ENCODE peak calls at places on chromosomes 11 and 22, in seven cellular contexts. One of them, this sample, is unnamed.

GRCh38 chr11:117908959-117909610 is 20.1 kb downstream of the TMPRSS13 start:
- DNase-seq in mesendoderm: no peak
- DNase-seq in IMR-90: no peak
- DNase-seq in neuronal stem cell: no peak
- DNase-seq in H9: peak
- DNase-seq in mesenchymal stem cell: peak
- DNase-seq in trophoblast cell: no peak
- DNase-seq in this sample: no peak

GRCh38 chr11:12291767-12292166 is 85.6 kb upstream of the PARVA start:
- DNase-seq in mesendoderm: no peak
- DNase-seq in IMR-90: no peak
- DNase-seq in neuronal stem cell: no peak
- DNase-seq in H9: no peak
- DNase-seq in mesenchymal stem cell: no peak
- DNase-seq in trophoblast cell: no peak
- DNase-seq in this sample: no peak

GRCh38 chr11:108221401-108221800 is 1.0 kb downstream of the NPAT start:
- DNase-seq in mesendoderm: no peak
- DNase-seq in IMR-90: peak
- DNase-seq in neuronal stem cell: no peak
- DNase-seq in H9: no peak
- DNase-seq in mesenchymal stem cell: peak
- DNase-seq in trophoblast cell: no peak
- DNase-seq in this sample: no peak

GRCh38 chr11:124518900-124519541 is 24.4 kb downstream of the OR8B12 start:
- DNase-seq in mesendoderm: peak
- DNase-seq in IMR-90: peak
- DNase-seq in neuronal stem cell: no peak
- DNase-seq in H9: no peak
- DNase-seq in mesenchymal stem cell: no peak
- DNase-seq in trophoblast cell: no peak
- DNase-seq in this sample: no peak

GRCh38 chr22:29202231-29203192 is 3.2 kb upstream of the EMID1 start:
- DNase-seq in mesendoderm: peak
- DNase-seq in IMR-90: peak
- DNase-seq in neuronal stem cell: no peak
- DNase-seq in H9: peak
- DNase-seq in mesenchymal stem cell: peak
- DNase-seq in trophoblast cell: no peak
- DNase-seq in this sample: no peak

GRCh38 chr11:78336877-78337553 is 80.6 kb downstream of the GAB2 start:
- DNase-seq in mesendoderm: no peak
- DNase-seq in IMR-90: no peak
- DNase-seq in neuronal stem cell: no peak
- DNase-seq in H9: no peak
- DNase-seq in mesenchymal stem cell: no peak
- DNase-seq in trophoblast cell: no peak
- DNase-seq in this sample: no peak

GRCh38 chr11:32210601-32211000 is 119.7 kb downstream of the RCN1 start:
- DNase-seq in mesendoderm: no peak
- DNase-seq in IMR-90: peak
- DNase-seq in neuronal stem cell: no peak
- DNase-seq in H9: no peak
- DNase-seq in mesenchymal stem cell: peak
- DNase-seq in trophoblast cell: no peak
- DNase-seq in this sample: no peak

GRCh38 chr11:44578279-44578678 is 12.8 kb downstream of the CD82 start:
- DNase-seq in mesendoderm: no peak
- DNase-seq in IMR-90: no peak
- DNase-seq in neuronal stem cell: no peak
- DNase-seq in H9: no peak
- DNase-seq in mesenchymal stem cell: no peak
- DNase-seq in trophoblast cell: no peak
- DNase-seq in this sample: no peak

GRCh38 chr11:44865866-44866272 is 84.8 kb downstream of the TP53I11 start:
- DNase-seq in mesendoderm: no peak
- DNase-seq in IMR-90: no peak
- DNase-seq in neuronal stem cell: no peak
- DNase-seq in H9: no peak
- DNase-seq in mesenchymal stem cell: no peak
- DNase-seq in trophoblast cell: no peak
- DNase-seq in this sample: no peak

GRCh38 chr11:130114281-130114680 is 44.6 kb downstream of the APLP2 start:
- DNase-seq in mesendoderm: no peak
- DNase-seq in IMR-90: no peak
- DNase-seq in neuronal stem cell: no peak
- DNase-seq in H9: no peak
- DNase-seq in mesenchymal stem cell: no peak
- DNase-seq in trophoblast cell: no peak
- DNase-seq in this sample: no peak

GRCh38 chr11:36149538-36150242 is 139.5 kb downstream of the COMMD9 start:
- DNase-seq in mesendoderm: peak
- DNase-seq in IMR-90: peak
- DNase-seq in neuronal stem cell: peak
- DNase-seq in H9: peak
- DNase-seq in mesenchymal stem cell: peak
- DNase-seq in trophoblast cell: peak
- DNase-seq in this sample: no peak

GRCh38 chr11:62678770-62679696 is at the start of gene UBXN1:
- DNase-seq in mesendoderm: peak
- DNase-seq in IMR-90: peak
- DNase-seq in neuronal stem cell: peak
- DNase-seq in H9: peak
- DNase-seq in mesenchymal stem cell: peak
- DNase-seq in trophoblast cell: peak
- DNase-seq in this sample: no peak

GRCh38 chr11:5531053-5531831 is 14.7 kb upstream of the UBQLNL start:
- DNase-seq in mesendoderm: no peak
- DNase-seq in IMR-90: no peak
- DNase-seq in neuronal stem cell: no peak
- DNase-seq in H9: no peak
- DNase-seq in mesenchymal stem cell: no peak
- DNase-seq in trophoblast cell: no peak
- DNase-seq in this sample: no peak

GRCh38 chr11:134032501-134033091 is 36.3 kb upstream of the JAM3 start:
- DNase-seq in mesendoderm: no peak
- DNase-seq in IMR-90: no peak
- DNase-seq in neuronal stem cell: no peak
- DNase-seq in H9: no peak
- DNase-seq in mesenchymal stem cell: no peak
- DNase-seq in trophoblast cell: no peak
- DNase-seq in this sample: no peak

GRCh38 chr11:125370561-125371389 is 125.3 kb downstream of the FEZ1 start:
- DNase-seq in mesendoderm: peak
- DNase-seq in IMR-90: no peak
- DNase-seq in neuronal stem cell: no peak
- DNase-seq in H9: no peak
- DNase-seq in mesenchymal stem cell: no peak
- DNase-seq in trophoblast cell: no peak
- DNase-seq in this sample: peak

GRCh38 chr11:44753965-44754645 is 27.3 kb downstream of the TSPAN18 start:
- DNase-seq in mesendoderm: no peak
- DNase-seq in IMR-90: no peak
- DNase-seq in neuronal stem cell: no peak
- DNase-seq in H9: peak
- DNase-seq in mesenchymal stem cell: no peak
- DNase-seq in trophoblast cell: no peak
- DNase-seq in this sample: no peak

GRCh38 chr11:78083036-78083435 is 3.4 kb upstream of the NDUFC2 start:
- DNase-seq in mesendoderm: no peak
- DNase-seq in IMR-90: no peak
- DNase-seq in neuronal stem cell: no peak
- DNase-seq in H9: no peak
- DNase-seq in mesenchymal stem cell: no peak
- DNase-seq in trophoblast cell: no peak
- DNase-seq in this sample: no peak

GRCh38 chr22:35553341-35553740 is 12.7 kb downstream of the RASD2 start:
- DNase-seq in mesendoderm: no peak
- DNase-seq in IMR-90: no peak
- DNase-seq in neuronal stem cell: no peak
- DNase-seq in H9: no peak
- DNase-seq in mesenchymal stem cell: no peak
- DNase-seq in trophoblast cell: no peak
- DNase-seq in this sample: no peak

GRCh38 chr11:27429740-27430451 is 42.7 kb downstream of the LGR4 start:
- DNase-seq in mesendoderm: no peak
- DNase-seq in IMR-90: peak
- DNase-seq in neuronal stem cell: no peak
- DNase-seq in H9: no peak
- DNase-seq in mesenchymal stem cell: no peak
- DNase-seq in trophoblast cell: no peak
- DNase-seq in this sample: no peak

GRCh38 chr11:1112351-1113191 is 37.9 kb downstream of the MUC2 start:
- DNase-seq in mesendoderm: no peak
- DNase-seq in IMR-90: no peak
- DNase-seq in neuronal stem cell: no peak
- DNase-seq in H9: no peak
- DNase-seq in mesenchymal stem cell: no peak
- DNase-seq in trophoblast cell: no peak
- DNase-seq in this sample: no peak

GRCh38 chr22:37432708-37433054 is 5.4 kb upstream of the ELFN2 start:
- DNase-seq in mesendoderm: no peak
- DNase-seq in IMR-90: no peak
- DNase-seq in neuronal stem cell: no peak
- DNase-seq in H9: no peak
- DNase-seq in mesenchymal stem cell: no peak
- DNase-seq in trophoblast cell: no peak
- DNase-seq in this sample: no peak

GRCh38 chr11:108224908-108225786 is 2.3 kb downstream of the ATM start:
- DNase-seq in mesendoderm: no peak
- DNase-seq in IMR-90: no peak
- DNase-seq in neuronal stem cell: no peak
- DNase-seq in H9: no peak
- DNase-seq in mesenchymal stem cell: no peak
- DNase-seq in trophoblast cell: no peak
- DNase-seq in this sample: no peak

DNA sequence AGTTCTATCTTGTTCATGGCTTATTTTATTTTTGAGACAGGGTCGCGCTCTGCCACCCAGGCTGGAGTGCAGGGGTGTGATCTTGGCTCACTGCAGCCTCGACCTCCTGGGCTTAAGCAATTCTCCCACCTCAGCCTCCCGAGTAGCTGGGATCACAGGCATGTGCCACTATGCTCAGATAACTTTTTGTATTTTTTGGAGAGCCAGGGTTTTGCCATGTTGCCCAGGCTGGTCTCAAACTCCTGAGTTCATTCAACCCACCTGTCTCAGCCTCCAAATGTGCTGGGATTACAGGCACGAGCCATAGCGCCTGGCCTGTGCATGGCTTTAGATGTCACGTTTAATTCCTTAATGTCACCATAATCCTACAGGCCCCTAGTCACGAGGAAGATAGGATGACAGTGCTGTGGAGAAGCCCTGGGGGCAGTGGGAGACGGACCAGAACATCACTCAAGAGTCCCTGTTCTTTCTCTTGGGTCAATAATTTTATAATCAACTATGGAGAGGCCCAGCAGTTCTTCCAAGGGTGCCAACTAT is 99.5 kb downstream of the RDX start:
- DNase-seq in mesendoderm: no peak
- DNase-seq in IMR-90: no peak
- DNase-seq in neuronal stem cell: no peak
- DNase-seq in H9: no peak
- DNase-seq in mesenchymal stem cell: no peak
- DNase-seq in trophoblast cell: no peak
- DNase-seq in this sample: no peak
- H3K18ac ChIP-seq in mesendoderm: no peak
- H3K18ac ChIP-seq in IMR-90: peak
- H3K18ac ChIP-seq in neuronal stem cell: no peak
- H3K18ac ChIP-seq in H9: no peak
- H3K18ac ChIP-seq in mesenchymal stem cell: no peak
- H3K18ac ChIP-seq in trophoblast cell: no peak
- H3K18ac ChIP-seq in this sample: no peak

DNA sequence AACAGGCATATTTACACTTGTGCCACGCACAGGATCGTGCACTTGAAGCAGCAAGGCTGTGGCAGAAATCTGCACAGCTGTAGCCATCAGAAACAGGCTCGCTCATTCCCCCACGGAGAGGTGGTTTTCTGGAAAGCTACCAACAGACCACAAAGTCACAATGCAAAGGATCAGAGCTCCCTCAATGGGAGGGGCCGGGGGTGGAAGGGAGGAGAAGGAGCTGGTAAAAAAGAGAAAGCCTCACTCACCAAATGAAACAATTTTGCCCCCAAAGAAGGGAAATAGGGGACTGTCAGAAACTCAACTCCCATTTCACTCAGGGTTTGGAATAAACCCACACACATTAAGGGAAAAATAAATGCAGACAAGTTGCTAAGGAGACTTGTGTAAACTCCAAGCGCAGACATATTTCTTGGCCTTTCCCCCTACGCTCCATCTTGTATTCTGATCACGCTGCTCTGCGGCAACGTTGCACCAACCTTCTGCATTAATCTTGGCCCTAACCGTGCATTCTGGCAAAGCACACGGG is 43.2 kb upstream of the BLID start:
- DNase-seq in mesendoderm: peak
- DNase-seq in IMR-90: peak
- DNase-seq in neuronal stem cell: no peak
- DNase-seq in H9: no peak
- DNase-seq in mesenchymal stem cell: peak
- DNase-seq in trophoblast cell: no peak
- DNase-seq in this sample: no peak
- H3K27ac ChIP-seq in mesendoderm: no peak
- H3K27ac ChIP-seq in IMR-90: peak
- H3K27ac ChIP-seq in neuronal stem cell: no peak
- H3K27ac ChIP-seq in H9: no peak
- H3K27ac ChIP-seq in mesenchymal stem cell: peak
- H3K27ac ChIP-seq in trophoblast cell: no peak
- H3K27ac ChIP-seq in this sample: no peak

GRCh38 chr11:120096756-120097191 is 41.1 kb downstream of the TRIM29 start:
- DNase-seq in mesendoderm: peak
- DNase-seq in IMR-90: no peak
- DNase-seq in neuronal stem cell: peak
- DNase-seq in H9: peak
- DNase-seq in mesenchymal stem cell: no peak
- DNase-seq in trophoblast cell: no peak
- DNase-seq in this sample: no peak
- H3K18ac ChIP-seq in mesendoderm: no peak
- H3K18ac ChIP-seq in IMR-90: no peak
- H3K18ac ChIP-seq in neuronal stem cell: peak
- H3K18ac ChIP-seq in H9: no peak
- H3K18ac ChIP-seq in mesenchymal stem cell: no peak
- H3K18ac ChIP-seq in trophoblast cell: no peak
- H3K18ac ChIP-seq in this sample: peak

GRCh38 chr11:64415286-64415685 is 56.3 kb downstream of the RPS6KA4 start:
- DNase-seq in mesendoderm: no peak
- DNase-seq in IMR-90: no peak
- DNase-seq in neuronal stem cell: no peak
- DNase-seq in H9: no peak
- DNase-seq in mesenchymal stem cell: peak
- DNase-seq in trophoblast cell: no peak
- DNase-seq in this sample: no peak

GRCh38 chr11:64419257-64419790 is 60.4 kb downstream of the RPS6KA4 start:
- DNase-seq in mesendoderm: no peak
- DNase-seq in IMR-90: no peak
- DNase-seq in neuronal stem cell: no peak
- DNase-seq in H9: no peak
- DNase-seq in mesenchymal stem cell: no peak
- DNase-seq in trophoblast cell: no peak
- DNase-seq in this sample: no peak

GRCh38 chr11:64415996-64416728 is 57.2 kb downstream of the RPS6KA4 start:
- DNase-seq in mesendoderm: no peak
- DNase-seq in IMR-90: no peak
- DNase-seq in neuronal stem cell: no peak
- DNase-seq in H9: no peak
- DNase-seq in mesenchymal stem cell: no peak
- DNase-seq in trophoblast cell: no peak
- DNase-seq in this sample: no peak

GRCh38 chr11:64419818-64420485 is 61.0 kb downstream of the RPS6KA4 start:
- DNase-seq in mesendoderm: peak
- DNase-seq in IMR-90: no peak
- DNase-seq in neuronal stem cell: no peak
- DNase-seq in H9: no peak
- DNase-seq in mesenchymal stem cell: peak
- DNase-seq in trophoblast cell: peak
- DNase-seq in this sample: no peak
- H3K27ac ChIP-seq in mesendoderm: no peak
- H3K27ac ChIP-seq in IMR-90: no peak
- H3K27ac ChIP-seq in neuronal stem cell: no peak
- H3K27ac ChIP-seq in H9: no peak
- H3K27ac ChIP-seq in mesenchymal stem cell: no peak
- H3K27ac ChIP-seq in trophoblast cell: no peak
- H3K27ac ChIP-seq in this sample: no peak

This sample was measured in H1.